ENCODE peak calls at places on chromosomes 6 and 20, in four cellular contexts. One of them, this sample, is unnamed. For H3K4me1, the result is how much of the 10 kb centered on the place peaks cover.

GRCh38 chr20:2653511-2654383 is 1.3 kb downstream of the NOP56 start:
- DNase-seq in MM.1S: no peak
- DNase-seq in pancreas: no peak
- DNase-seq in aorta: no peak
- DNase-seq in this sample: no peak

GRCh38 chr6:113595921-113596376 is 261.2 kb upstream of the MARCKS start:
- DNase-seq in MM.1S: no peak
- DNase-seq in pancreas: no peak
- DNase-seq in aorta: no peak
- DNase-seq in this sample: no peak

GRCh38 chr20:58213112-58213511 is 15.3 kb downstream of the ANKRD60 start:
- DNase-seq in MM.1S: no peak
- DNase-seq in pancreas: no peak
- DNase-seq in aorta: peak
- DNase-seq in this sample: no peak

GRCh38 chr6:7313505-7314165 is 636 bp upstream of the SSR1 start:
- DNase-seq in MM.1S: no peak
- DNase-seq in pancreas: no peak
- DNase-seq in aorta: no peak
- DNase-seq in this sample: no peak

GRCh38 chr6:44855562-44856494 is 468.3 kb downstream of the CDC5L start:
- DNase-seq in MM.1S: no peak
- DNase-seq in pancreas: no peak
- DNase-seq in aorta: no peak
- DNase-seq in this sample: no peak

GRCh38 chr20:38131588-38132121 is 33.4 kb downstream of the TGM2 start:
- DNase-seq in MM.1S: no peak
- DNase-seq in pancreas: peak
- DNase-seq in aorta: peak
- DNase-seq in this sample: no peak

GRCh38 chr6:117149324-117149723 is 116.0 kb upstream of the VGLL2 start:
- DNase-seq in MM.1S: no peak
- DNase-seq in pancreas: no peak
- DNase-seq in aorta: no peak
- DNase-seq in this sample: no peak

GRCh38 chr20:62887147-62887859 is 25.7 kb upstream of the TCFL5 start:
- DNase-seq in MM.1S: no peak
- DNase-seq in pancreas: no peak
- DNase-seq in aorta: no peak
- DNase-seq in this sample: no peak

GRCh38 chr6:2909718-2910117 is 6.6 kb upstream of the SERPINB9 start:
- DNase-seq in MM.1S: no peak
- DNase-seq in pancreas: no peak
- DNase-seq in aorta: no peak
- DNase-seq in this sample: no peak

GRCh38 chr6:56349196-56349595 is 101.8 kb upstream of the COL21A1 start:
- DNase-seq in MM.1S: peak
- DNase-seq in pancreas: no peak
- DNase-seq in aorta: no peak
- DNase-seq in this sample: no peak

GRCh38 chr6:133099573-133099972 is 141.6 kb upstream of the EYA4 start:
- DNase-seq in MM.1S: no peak
- DNase-seq in pancreas: no peak
- DNase-seq in aorta: no peak
- DNase-seq in this sample: no peak

GRCh38 chr6:166642646-166643045 is 15.6 kb upstream of the RPS6KA2 start:
- DNase-seq in MM.1S: no peak
- DNase-seq in pancreas: no peak
- DNase-seq in aorta: no peak
- DNase-seq in this sample: no peak

GRCh38 chr6:151402228-151402627 is 10.9 kb upstream of the ZBTB2 start:
- DNase-seq in MM.1S: no peak
- DNase-seq in pancreas: no peak
- DNase-seq in aorta: no peak
- DNase-seq in this sample: no peak

GRCh38 chr6:26575494-26575939 is 21.2 kb upstream of the ABT1 start:
- DNase-seq in MM.1S: no peak
- DNase-seq in pancreas: no peak
- DNase-seq in aorta: no peak
- DNase-seq in this sample: no peak

GRCh38 chr6:7761047-7761446 is 35.1 kb downstream of the BMP6 start:
- DNase-seq in MM.1S: no peak
- DNase-seq in pancreas: no peak
- DNase-seq in aorta: no peak
- DNase-seq in this sample: no peak

GRCh38 chr6:108113557-108114519 is 39.3 kb upstream of the OSTM1 start:
- DNase-seq in MM.1S: peak
- DNase-seq in pancreas: peak
- DNase-seq in aorta: no peak
- DNase-seq in this sample: peak

GRCh38 chr6:120873125-120873865 is 461.0 kb downstream of the TBC1D32 start:
- DNase-seq in MM.1S: no peak
- DNase-seq in pancreas: peak
- DNase-seq in aorta: peak
- DNase-seq in this sample: peak

GRCh38 chr20:41609476-41609875 is 8.7 kb downstream of the CHD6 start:
- DNase-seq in MM.1S: no peak
- DNase-seq in pancreas: no peak
- DNase-seq in aorta: no peak
- DNase-seq in this sample: no peak

GRCh38 chr20:54474866-54475265 is 527 bp upstream of the DOK5 start:
- DNase-seq in MM.1S: no peak
- DNase-seq in pancreas: no peak
- DNase-seq in aorta: no peak
- DNase-seq in this sample: no peak

GRCh38 chr20:54473340-54473739 is 2.1 kb upstream of the DOK5 start:
- DNase-seq in MM.1S: no peak
- DNase-seq in pancreas: no peak
- DNase-seq in aorta: no peak
- DNase-seq in this sample: no peak

GRCh38 chr20:54474046-54474445 is 1.3 kb upstream of the DOK5 start:
- DNase-seq in MM.1S: no peak
- DNase-seq in pancreas: no peak
- DNase-seq in aorta: no peak
- DNase-seq in this sample: no peak

GRCh38 chr20:54470697-54471096 is 4.7 kb upstream of the DOK5 start:
- DNase-seq in MM.1S: no peak
- DNase-seq in pancreas: no peak
- DNase-seq in aorta: no peak
- DNase-seq in this sample: no peak

GRCh38 chr20:54472607-54473006 is 2.8 kb upstream of the DOK5 start:
- DNase-seq in MM.1S: no peak
- DNase-seq in pancreas: no peak
- DNase-seq in aorta: no peak
- DNase-seq in this sample: no peak
- H3K4me1 ChIP-seq in MM.1S: under half
- H3K4me1 ChIP-seq in pancreas: under half
- H3K4me1 ChIP-seq in aorta: under half
- H3K4me1 ChIP-seq in this sample: under half

GRCh38 chr6:52283111-52283510 is 1.4 kb downstream of the MCM3 start:
- DNase-seq in MM.1S: no peak
- DNase-seq in pancreas: no peak
- DNase-seq in aorta: no peak
- DNase-seq in this sample: no peak
- H3K4me3 ChIP-seq in MM.1S: peak
- H3K4me3 ChIP-seq in pancreas: no peak
- H3K4me3 ChIP-seq in aorta: no peak
- H3K4me3 ChIP-seq in this sample: no peak

DNA sequence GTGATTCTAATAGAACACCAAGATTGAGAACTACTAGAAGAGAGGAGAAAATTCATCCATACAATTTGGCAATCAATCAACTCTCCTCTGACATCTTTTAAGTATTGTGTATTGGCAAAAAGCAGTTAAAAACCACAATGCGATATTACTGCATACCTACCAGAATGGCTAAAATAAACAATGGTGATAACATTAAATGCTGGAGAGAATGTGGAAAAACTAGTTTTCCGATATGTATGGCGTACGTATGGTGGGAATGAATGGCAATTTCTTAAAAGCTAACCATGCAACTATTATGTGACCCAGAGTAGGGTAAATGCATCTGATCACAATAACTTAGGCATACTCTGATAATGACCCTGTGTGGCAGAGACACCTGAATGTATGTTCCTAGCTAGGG is 29.3 kb upstream of the LAMA4 start:
- DNase-seq in MM.1S: no peak
- DNase-seq in pancreas: no peak
- DNase-seq in aorta: no peak
- DNase-seq in this sample: no peak
- H3K4me1 ChIP-seq in MM.1S: under half
- H3K4me1 ChIP-seq in pancreas: under half
- H3K4me1 ChIP-seq in aorta: under half
- H3K4me1 ChIP-seq in this sample: under half

GRCh38 chr6:159679091-159680077 is 13.7 kb downstream of the SOD2 start:
- DNase-seq in MM.1S: no peak
- DNase-seq in pancreas: no peak
- DNase-seq in aorta: no peak
- DNase-seq in this sample: no peak

GRCh38 chr6:159677226-159677901 is 15.7 kb downstream of the SOD2 start:
- DNase-seq in MM.1S: no peak
- DNase-seq in pancreas: no peak
- DNase-seq in aorta: no peak
- DNase-seq in this sample: no peak

GRCh38 chr6:159682265-159682664 is 10.8 kb downstream of the SOD2 start:
- DNase-seq in MM.1S: peak
- DNase-seq in pancreas: no peak
- DNase-seq in aorta: no peak
- DNase-seq in this sample: no peak

GRCh38 chr6:159681104-159681503 is 11.9 kb downstream of the SOD2 start:
- DNase-seq in MM.1S: no peak
- DNase-seq in pancreas: no peak
- DNase-seq in aorta: no peak
- DNase-seq in this sample: no peak

GRCh38 chr6:159680104-159680503 is 12.9 kb downstream of the SOD2 start:
- DNase-seq in MM.1S: no peak
- DNase-seq in pancreas: no peak
- DNase-seq in aorta: no peak
- DNase-seq in this sample: no peak
- H3K4me3 ChIP-seq in MM.1S: no peak
- H3K4me3 ChIP-seq in pancreas: no peak
- H3K4me3 ChIP-seq in aorta: no peak
- H3K4me3 ChIP-seq in this sample: no peak

GRCh38 chr6:36758516-36759176 is 61.0 kb downstream of the RAB44 start:
- DNase-seq in MM.1S: peak
- DNase-seq in pancreas: no peak
- DNase-seq in aorta: no peak
- DNase-seq in this sample: no peak
- H3K4me1 ChIP-seq in MM.1S: half or more
- H3K4me1 ChIP-seq in pancreas: under half
- H3K4me1 ChIP-seq in aorta: under half
- H3K4me1 ChIP-seq in this sample: under half

DNA sequence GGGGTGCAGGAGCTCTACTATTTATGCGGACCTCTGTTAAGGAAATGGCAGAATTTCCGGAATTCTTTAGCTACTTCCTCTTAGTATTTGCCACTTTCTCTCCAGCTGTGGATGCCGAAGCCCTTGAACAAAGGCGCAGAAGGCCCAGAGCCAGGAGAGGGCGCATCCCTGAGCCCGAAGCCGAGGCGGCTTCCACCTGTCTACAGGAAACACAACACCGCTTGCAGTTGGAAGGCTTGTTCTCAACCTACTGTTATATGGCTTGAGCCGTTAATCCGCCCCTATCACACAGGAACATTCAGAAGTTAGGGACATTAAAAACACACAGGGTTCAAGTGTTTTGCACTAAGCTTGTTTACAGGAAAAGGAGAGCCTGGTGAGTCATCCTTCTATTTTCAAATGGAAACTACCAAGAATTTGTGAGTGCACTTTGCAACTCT is 417.1 kb downstream of the BCKDHB start:
- DNase-seq in MM.1S: no peak
- DNase-seq in pancreas: no peak
- DNase-seq in aorta: no peak
- DNase-seq in this sample: no peak
- H3K4me3 ChIP-seq in MM.1S: no peak
- H3K4me3 ChIP-seq in pancreas: no peak
- H3K4me3 ChIP-seq in aorta: peak
- H3K4me3 ChIP-seq in this sample: peak

DNA sequence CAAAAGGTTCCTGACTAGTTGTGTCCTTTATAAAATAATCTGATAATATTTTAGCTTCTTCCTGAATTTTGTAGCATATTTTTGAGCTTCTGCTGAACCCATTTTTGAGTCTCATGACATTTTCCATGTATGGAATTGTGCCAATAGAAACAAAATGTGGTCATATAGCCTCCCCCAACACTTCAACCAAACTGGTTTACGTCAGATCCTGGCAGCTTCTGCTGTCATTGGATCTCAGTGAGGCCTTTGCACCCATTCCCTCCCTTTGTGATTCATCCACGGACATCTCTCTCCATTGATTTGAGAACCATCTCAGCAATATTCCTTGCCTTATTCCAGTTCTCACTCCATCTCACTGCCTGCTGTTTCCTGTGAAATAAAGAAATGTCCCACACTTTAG is 166.0 kb upstream of the PROKR2 start:
- DNase-seq in MM.1S: no peak
- DNase-seq in pancreas: no peak
- DNase-seq in aorta: no peak
- DNase-seq in this sample: no peak
- H3K4me1 ChIP-seq in MM.1S: under half
- H3K4me1 ChIP-seq in pancreas: under half
- H3K4me1 ChIP-seq in aorta: under half
- H3K4me1 ChIP-seq in this sample: under half

GRCh38 chr6:144390202-144390601 is 105.1 kb downstream of the UTRN start:
- DNase-seq in MM.1S: no peak
- DNase-seq in pancreas: no peak
- DNase-seq in aorta: no peak
- DNase-seq in this sample: no peak
- H3K4me3 ChIP-seq in MM.1S: no peak
- H3K4me3 ChIP-seq in pancreas: no peak
- H3K4me3 ChIP-seq in aorta: no peak
- H3K4me3 ChIP-seq in this sample: no peak

DNA sequence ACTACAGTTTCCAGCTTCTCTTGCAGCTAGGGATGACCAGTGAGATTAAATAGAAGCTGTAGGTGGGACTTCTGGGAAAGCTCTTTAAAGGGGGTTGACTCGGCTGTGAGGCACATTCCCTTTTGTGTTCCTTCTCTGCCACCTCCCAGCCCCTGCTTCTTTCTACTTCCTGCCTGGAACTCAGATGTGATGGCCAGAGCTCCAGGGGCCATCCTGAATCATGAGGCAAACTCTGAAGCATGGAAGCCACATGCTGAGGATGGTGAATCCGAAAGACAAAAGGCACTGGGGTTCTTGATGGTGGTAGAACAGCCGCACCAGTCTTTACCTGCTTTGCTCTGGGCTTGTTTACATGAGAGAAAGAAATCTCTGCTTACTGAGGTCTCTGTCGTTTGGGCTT is 9.1 kb downstream of the CEBPB start:
- DNase-seq in MM.1S: no peak
- DNase-seq in pancreas: no peak
- DNase-seq in aorta: no peak
- DNase-seq in this sample: no peak
- H3K4me1 ChIP-seq in MM.1S: under half
- H3K4me1 ChIP-seq in pancreas: under half
- H3K4me1 ChIP-seq in aorta: under half
- H3K4me1 ChIP-seq in this sample: under half

This sample was measured in ovary.